ENCODE peak calls at places on chromosomes 1 and 21, in seven cellular contexts. P is cardiac muscle cell, Q is mammary epithelial cell, I is fibroblast of mammary gland, Y is choroid plexus epithelial cell, T is AG04450, D is endothelial cell. C is an unnamed sample.

GRCh38 chr1:101101362-101101761 is 75.8 kb upstream of the DPH5 start:
- DNase-seq in P (peak; percentile 43), Q (peak; percentile 24), I (peak; percentile 40), Y (peak; percentile 42), T (no peak), D (no peak), C (no peak)

GRCh38 chr1:97186381-97186780 is 464.8 kb downstream of the PTBP2 start:
- DNase-seq in P (peak; percentile 19), Q (no peak), I (peak; percentile 22), Y (peak; percentile 33), T (no peak), D (peak; percentile 8), C (no peak)

GRCh38 chr1:35120458-35121133 is 41.4 kb downstream of the ZMYM1 start:
- DNase-seq in P (peak; percentile 45), Q (no peak), I (peak; percentile 9), Y (peak; percentile 26), T (no peak), D (no peak), C (no peak)

GRCh38 chr1:73100216-73100615 is 817.9 kb upstream of the NEGR1 start:
- DNase-seq in P (no peak), Q (no peak), I (no peak), Y (no peak), T (no peak), D (no peak), C (no peak)

GRCh38 chr1:199041173-199041914 is 402.5 kb downstream of the PTPRC start:
- DNase-seq in P (peak; percentile 48), Q (no peak), I (no peak), Y (peak; percentile 48), T (no peak), D (no peak), C (no peak)

GRCh38 chr21:41071410-41071809 is 96.5 kb upstream of the BACE2 start:
- DNase-seq in P (no peak), Q (no peak), I (no peak), Y (no peak), T (no peak), D (peak; percentile 21), C (no peak)

GRCh38 chr21:38965910-38966504 is 160.3 kb downstream of the ETS2 start:
- DNase-seq in P (peak; percentile 23), Q (no peak), I (no peak), Y (peak; percentile 91), T (no peak), D (no peak), C (no peak)

GRCh38 chr1:76095800-76096199 is 21.3 kb downstream of the ST6GALNAC3 start:
- DNase-seq in P (no peak), Q (no peak), I (no peak), Y (no peak), T (no peak), D (no peak), C (no peak)

GRCh38 chr1:221279146-221279545 is 399.9 kb downstream of the HLX start:
- DNase-seq in P (no peak), Q (no peak), I (peak; percentile 38), Y (no peak), T (no peak), D (no peak), C (no peak)

GRCh38 chr1:204331275-204331674 is 28.5 kb downstream of the PLEKHA6 start:
- DNase-seq in P (no peak), Q (no peak), I (no peak), Y (no peak), T (no peak), D (no peak), C (no peak)

GRCh38 chr21:46254208-46254975 is 25.8 kb upstream of the LSS start:
- DNase-seq in P (no peak), Q (no peak), I (no peak), Y (no peak), T (no peak), D (no peak), C (no peak)

GRCh38 chr1:29682171-29682917 is 446.0 kb downstream of the PTPRU start:
- DNase-seq in P (no peak), Q (no peak), I (no peak), Y (no peak), T (no peak), D (no peak), C (peak; percentile 80)

GRCh38 chr1:74771913-74772515 is 39.1 kb downstream of the TYW3 start:
- DNase-seq in P (peak; percentile 65), Q (peak; percentile 30), I (peak; percentile 57), Y (peak; percentile 74), T (peak; percentile 8), D (peak; percentile 38), C (no peak)

GRCh38 chr1:7956218-7957032 is 5.1 kb upstream of the PARK7 start:
- DNase-seq in P (no peak), Q (no peak), I (peak; percentile 60), Y (peak; percentile 46), T (peak; percentile 57), D (no peak), C (no peak)

GRCh38 chr1:1631793-1632420 is at the start of gene MMP23B:
- DNase-seq in P (peak; percentile 67), Q (no peak), I (no peak), Y (no peak), T (no peak), D (no peak), C (no peak)

GRCh38 chr1:200258447-200259375 is 151.1 kb downstream of the ZNF281 start:
- DNase-seq in P (peak; percentile 33), Q (peak; percentile 9), I (peak; percentile 33), Y (peak; percentile 59), T (no peak), D (no peak), C (no peak)

GRCh38 chr1:201309420-201309819 is 26.1 kb downstream of the PKP1 start:
- DNase-seq in P (peak; percentile 27), Q (peak; percentile 94), I (no peak), Y (peak; percentile 14), T (no peak), D (peak; percentile 59), C (no peak)
- TF ChIP-seq CTCF in P (peak; percentile 9), Q (peak; percentile 30), I (no peak), Y (no peak), T (no peak), D (no peak), C (peak; percentile 56)

GRCh38 chr1:52142220-52143153 is 598 bp downstream of the ZFYVE9 start:
- DNase-seq in P (peak; percentile 71), Q (peak; percentile 66), I (peak; percentile 43), Y (peak; percentile 62), T (no peak), D (peak; percentile 38), C (no peak)
- TF ChIP-seq CTCF in P (no peak), Q (no peak), I (no peak), Y (peak; percentile 14), T (no peak), D (peak; percentile 33), C (no peak)

GRCh38 chr1:77280962-77281361 is 857 bp upstream of the AK5 start:
- DNase-seq in P (no peak), Q (no peak), I (no peak), Y (no peak), T (no peak), D (no peak), C (no peak)

GRCh38 chr1:77282187-77282865 is 507 bp downstream of the AK5 start:
- DNase-seq in P (no peak), Q (peak; percentile 34), I (peak; percentile 23), Y (peak; percentile 19), T (no peak), D (peak; percentile 37), C (peak; percentile 32)

GRCh38 chr1:77279929-77280328 is 1.9 kb upstream of the AK5 start:
- DNase-seq in P (no peak), Q (no peak), I (no peak), Y (no peak), T (no peak), D (no peak), C (no peak)

GRCh38 chr1:77282866-77283539 is 1.2 kb downstream of the AK5 start:
- DNase-seq in P (peak; percentile 23), Q (no peak), I (no peak), Y (no peak), T (no peak), D (peak; percentile 10), C (no peak)

GRCh38 chr1:77281491-77282186 is at the start of gene AK5:
- DNase-seq in P (peak; percentile 70), Q (peak; percentile 43), I (peak; percentile 39), Y (peak; percentile 38), T (no peak), D (peak; percentile 42), C (peak; percentile 40)
- TF ChIP-seq CTCF in P (no peak), Q (no peak), I (no peak), Y (no peak), T (no peak), D (no peak), C (no peak)

GRCh38 chr1:112803906-112804762 is 89.0 kb upstream of the PPM1J start:
- DNase-seq in P (peak; percentile 84), Q (peak; percentile 59), I (peak; percentile 66), Y (peak; percentile 84), T (peak; percentile 33), D (peak; percentile 78), C (peak; percentile 86)
- TF ChIP-seq CTCF in P (peak; percentile 93), Q (peak; percentile 98), I (peak; percentile 81), Y (peak; percentile 96), T (peak; percentile 87), D (peak; percentile 29), C (peak; percentile 97)

DNA sequence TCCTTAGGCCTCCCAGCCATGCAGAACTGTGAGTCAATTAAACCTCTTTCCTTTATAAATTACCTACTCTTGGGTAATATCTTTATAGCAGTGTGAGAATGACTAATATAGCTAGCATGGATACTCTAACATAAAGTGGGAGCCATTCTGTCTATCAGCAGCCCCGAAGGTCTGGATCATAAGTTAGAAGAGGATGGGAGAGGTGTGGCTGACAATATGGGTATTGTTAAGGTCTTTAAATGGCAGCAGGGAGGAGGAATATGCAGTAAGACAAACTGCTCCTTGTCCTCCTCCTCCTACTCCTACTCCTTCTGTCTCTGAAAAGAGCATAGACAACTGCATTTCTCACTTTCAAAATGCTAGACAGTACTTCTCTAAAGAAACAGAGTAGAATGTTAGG is 214.0 kb upstream of the C1orf87 start:
- DNase-seq in P (no peak), Q (no peak), I (no peak), Y (no peak), T (no peak), D (no peak), C (no peak)
- TF ChIP-seq CTCF in P (no peak), Q (no peak), I (no peak), Y (no peak), T (no peak), D (no peak), C (no peak)

DNA sequence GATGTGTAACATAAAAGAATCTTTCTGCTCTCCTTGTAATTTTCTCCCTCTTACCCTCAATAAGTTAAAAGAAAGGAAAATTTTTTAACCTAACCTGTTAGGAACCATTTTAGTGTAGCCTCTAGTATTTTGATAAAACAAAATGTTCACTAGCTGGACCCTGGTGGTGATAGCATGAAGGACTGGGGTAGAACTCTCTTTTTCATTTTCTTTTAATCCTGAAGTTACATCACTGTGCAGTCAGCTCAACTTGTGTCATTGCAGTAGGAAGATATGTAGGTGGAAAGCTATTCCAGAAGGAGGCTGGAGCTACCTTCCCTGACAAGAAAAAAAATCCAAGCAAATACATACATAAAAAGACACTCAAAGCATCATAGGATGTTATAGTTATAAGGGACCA is 39.3 kb downstream of the NFIA start:
- DNase-seq in P (peak; percentile 35), Q (no peak), I (no peak), Y (peak; percentile 56), T (no peak), D (no peak), C (no peak)
- TF ChIP-seq CTCF in P (no peak), Q (no peak), I (no peak), Y (peak; percentile 27), T (no peak), D (peak; percentile 16), C (no peak)

C was measured in D721Med.